ENCODE peak calls at places on chromosomes 16 and 17, in seven cellular contexts. D is fibroblast of lung, G is GM23338, F is H9, P is tibial nerve, O is hepatocyte, A is IMR-90. R is an unnamed sample.
A peak's percentile ranks its signal among the peaks of the same experiment; 100 is the strongest.

GRCh38 chr17:28518578-28518977 is 12.4 kb downstream of the FOXN1 start:
- DNase-seq in D (no peak), G (no peak), F (no peak), P (no peak), O (no peak), A (no peak), R (no peak)

GRCh38 chr16:79628501-79628975 is 28.0 kb upstream of the MAF start:
- DNase-seq in D (peak; percentile 96), G (no peak), F (no peak), P (no peak), O (no peak), A (peak; percentile 19), R (no peak)

GRCh38 chr17:29782917-29783316 is 147.1 kb downstream of the SSH2 start:
- DNase-seq in D (no peak), G (no peak), F (no peak), P (no peak), O (no peak), A (no peak), R (no peak)

GRCh38 chr17:46264456-46265198 is 30.3 kb upstream of the LRRC37A start:
- DNase-seq in D (peak; percentile 90), G (peak; percentile 65), F (peak; percentile 43), P (no peak), O (peak; percentile 72), A (peak; percentile 92), R (no peak)

GRCh38 chr17:17738901-17739300 is 57.6 kb downstream of the RAI1 start:
- DNase-seq in D (peak; percentile 36), G (no peak), F (no peak), P (no peak), O (peak; percentile 48), A (no peak), R (peak; percentile 19)

GRCh38 chr17:65415991-65416390 is 145.5 kb downstream of the AXIN2 start:
- DNase-seq in D (no peak), G (no peak), F (no peak), P (no peak), O (no peak), A (no peak), R (no peak)

GRCh38 chr17:14395255-14395654 is 94.4 kb downstream of the HS3ST3B1 start:
- DNase-seq in D (no peak), G (no peak), F (no peak), P (no peak), O (no peak), A (no peak), R (no peak)

GRCh38 chr17:80622170-80622466 is 77.5 kb downstream of the RPTOR start:
- DNase-seq in D (no peak), G (no peak), F (no peak), P (no peak), O (no peak), A (no peak), R (no peak)

GRCh38 chr17:14471052-14471451 is 170.2 kb downstream of the HS3ST3B1 start:
- DNase-seq in D (peak; percentile 43), G (no peak), F (no peak), P (no peak), O (peak; percentile 36), A (peak; percentile 94), R (no peak)

GRCh38 chr17:45425125-45425983 is 7.3 kb downstream of the ARHGAP27 start:
- DNase-seq in D (peak; percentile 62), G (peak; percentile 93), F (peak; percentile 98), P (no peak), O (peak; percentile 94), A (peak; percentile 74), R (no peak)

GRCh38 chr17:31073411-31073810 is 21.4 kb upstream of the NF1 start:
- DNase-seq in D (no peak), G (no peak), F (no peak), P (no peak), O (peak; percentile 19), A (no peak), R (no peak)

GRCh38 chr16:359067-359763 is 6.7 kb upstream of the AXIN1 start:
- DNase-seq in D (no peak), G (no peak), F (no peak), P (no peak), O (no peak), A (no peak), R (no peak)

GRCh38 chr17:55420067-55420775 is 1.4 kb downstream of the MMD start:
- DNase-seq in D (no peak), G (no peak), F (no peak), P (no peak), O (no peak), A (no peak), R (peak; percentile 14)

GRCh38 chr16:49484454-49484853 is 110.8 kb downstream of the C16orf78 start:
- DNase-seq in D (no peak), G (peak; percentile 87), F (peak; percentile 88), P (peak; percentile 63), O (peak; percentile 72), A (no peak), R (peak; percentile 31)

GRCh38 chr17:1649116-1649843 is 386 bp downstream of the RILP start:
- DNase-seq in D (peak; percentile 88), G (peak; percentile 82), F (no peak), P (peak; percentile 75), O (peak; percentile 94), A (peak; percentile 88), R (peak; percentile 57)

GRCh38 chr16:8740775-8741355 is 56.6 kb downstream of the TMEM186 start:
- DNase-seq in D (no peak), G (no peak), F (no peak), P (no peak), O (peak; percentile 65), A (no peak), R (no peak)

GRCh38 chr16:48497129-48497528 is 111.9 kb upstream of the SIAH1 start:
- DNase-seq in D (no peak), G (no peak), F (no peak), P (no peak), O (no peak), A (no peak), R (no peak)

GRCh38 chr16:1102921-1103648 is 7.0 kb upstream of the C1QTNF8 start:
- DNase-seq in D (no peak), G (peak; percentile 70), F (peak; percentile 69), P (peak; percentile 31), O (peak; percentile 82), A (no peak), R (peak; percentile 13)

GRCh38 chr17:8003594-8004181 is 1.3 kb downstream of the GUCY2D start:
- DNase-seq in D (no peak), G (peak; percentile 46), F (peak; percentile 74), P (no peak), O (no peak), A (no peak), R (no peak)

DNA sequence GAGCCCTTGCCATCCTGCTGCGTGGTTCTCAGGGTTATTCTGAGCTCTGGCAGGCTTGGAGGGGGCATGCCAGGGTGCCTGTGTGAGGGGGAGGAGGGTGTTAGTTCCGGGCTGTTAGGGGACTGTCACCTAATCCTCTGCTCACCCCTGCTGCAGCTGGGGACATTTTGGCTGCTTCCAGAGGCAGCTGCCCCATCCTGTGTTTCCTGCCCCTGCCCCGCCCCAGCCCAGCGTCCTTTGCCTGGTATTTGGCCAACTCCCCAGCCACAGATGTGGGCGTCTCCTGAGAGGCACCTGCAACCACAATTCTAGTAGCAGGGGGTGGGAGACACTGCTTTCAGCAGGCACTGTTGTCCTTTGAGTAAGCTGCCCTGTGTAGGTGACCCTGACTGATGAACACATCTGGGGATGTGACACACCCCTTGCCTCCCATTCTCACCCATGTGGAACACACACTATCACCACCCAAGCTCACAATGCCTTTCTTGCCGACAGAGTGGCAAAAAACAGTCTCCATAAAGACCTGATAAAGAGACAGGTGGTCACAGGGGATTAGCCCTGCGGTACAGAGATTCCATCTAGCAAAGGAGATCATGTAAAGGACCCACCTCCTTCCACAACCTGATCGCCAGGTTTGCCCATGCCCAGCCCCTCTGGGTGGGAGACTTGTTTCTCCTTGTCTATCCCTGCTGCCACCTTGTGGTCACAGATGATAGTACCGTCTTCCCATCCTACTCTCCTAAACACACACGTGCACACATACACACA is at the start of gene CHRNE:
- DNase-seq in D (peak; percentile 68), G (peak; percentile 96), F (peak; percentile 94), P (peak; percentile 96), O (peak; percentile 92), A (peak; percentile 79), R (no peak)
- H3K27ac ChIP-seq in D (no peak within 1 kb of the TSS), G (no peak within 1 kb of the TSS), F (no peak within 1 kb of the TSS), P (peak within 1 kb of the TSS; percentile 10), O (no peak within 1 kb of the TSS), A (no peak within 1 kb of the TSS), R (peak within 1 kb of the TSS; percentile 64)

GRCh38 chr16:11314309-11314894 is 30.9 kb upstream of the RMI2 start:
- DNase-seq in D (no peak), G (no peak), F (no peak), P (no peak), O (no peak), A (no peak), R (no peak)

GRCh38 chr16:11318817-11319216 is 26.4 kb upstream of the RMI2 start:
- DNase-seq in D (no peak), G (no peak), F (no peak), P (no peak), O (no peak), A (no peak), R (no peak)

GRCh38 chr16:11315499-11315898 is 29.8 kb upstream of the RMI2 start:
- DNase-seq in D (peak; percentile 91), G (peak; percentile 100), F (peak; percentile 98), P (no peak), O (peak; percentile 69), A (peak; percentile 68), R (no peak)

GRCh38 chr16:11313493-11314308 is 31.6 kb upstream of the RMI2 start:
- DNase-seq in D (no peak), G (no peak), F (no peak), P (no peak), O (no peak), A (no peak), R (no peak)

GRCh38 chr16:11316331-11317015 is 28.8 kb upstream of the RMI2 start:
- DNase-seq in D (peak; percentile 59), G (peak; percentile 90), F (peak; percentile 90), P (no peak), O (no peak), A (no peak), R (no peak)
- H3K27ac ChIP-seq in D (no peak overlapping the region), G (peak overlapping the region; percentile 100), F (peak overlapping the region; percentile 95), P (no peak overlapping the region), O (peak overlapping the region; percentile 74), A (no peak overlapping the region), R (no peak overlapping the region)

DNA sequence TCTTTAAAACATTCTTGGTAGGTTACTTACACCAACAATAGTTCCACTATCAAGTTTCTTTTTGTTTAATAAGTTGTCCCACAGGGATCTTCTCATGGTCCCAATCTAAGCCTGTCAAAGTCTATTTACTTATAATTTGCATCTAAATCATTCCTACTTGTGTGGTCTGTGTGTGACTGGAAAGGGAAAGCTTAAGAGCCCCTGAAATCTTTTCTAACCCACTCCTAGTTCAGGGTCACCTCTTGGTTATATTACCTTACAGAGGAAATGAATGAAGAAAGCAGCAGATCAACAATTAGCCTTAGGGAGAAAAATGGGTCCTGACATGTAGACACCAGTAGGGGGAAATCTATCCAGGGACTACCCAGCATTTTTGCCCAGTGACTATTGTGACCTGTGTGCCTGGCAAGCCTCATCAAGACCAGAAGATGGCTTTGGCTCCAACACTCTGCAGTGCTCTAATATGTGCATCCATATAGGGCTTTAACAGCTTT is 110.4 kb upstream of the HAS3 start:
- DNase-seq in D (peak; percentile 64), G (peak; percentile 85), F (peak; percentile 56), P (no peak), O (peak; percentile 26), A (peak; percentile 58), R (peak; percentile 1)
- H3K27ac ChIP-seq in D (no peak overlapping the region), G (no peak overlapping the region), F (no peak overlapping the region), P (no peak overlapping the region), O (peak overlapping the region; percentile 76), A (peak overlapping the region; percentile 6), R (no peak overlapping the region)

DNA sequence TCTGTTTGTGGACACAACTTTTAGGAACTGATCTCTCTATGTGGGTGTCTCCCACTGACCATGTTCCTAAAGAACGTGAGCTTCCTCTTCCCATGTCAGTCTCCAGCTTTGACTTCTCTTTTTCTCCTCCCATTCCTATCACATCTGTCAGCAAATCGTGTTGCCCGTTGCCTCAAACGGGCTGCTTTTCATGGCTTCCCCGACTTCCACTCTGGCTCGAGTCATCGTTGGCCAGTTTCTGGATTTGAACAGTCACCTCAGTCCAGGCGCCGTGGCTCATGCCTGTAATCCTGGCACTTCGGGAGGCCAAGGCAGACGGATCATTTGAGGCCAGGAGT is 5.4 kb downstream of the ABCC1 start:
- DNase-seq in D (peak; percentile 55), G (no peak), F (no peak), P (no peak), O (no peak), A (peak; percentile 75), R (no peak)
- H3K27ac ChIP-seq in D (peak overlapping the region; percentile 22), G (no peak overlapping the region), F (no peak overlapping the region), P (no peak overlapping the region), O (no peak overlapping the region), A (peak overlapping the region; percentile 13), R (no peak overlapping the region)

R was measured in substantia nigra.